ENCODE peak calls at places on chromosomes 16 and 17, in ten cellular contexts. C, A, L, H, E, T, W, M, Z and K are unnamed samples.

GRCh38 chr16:10120953-10121352 is 61.3 kb downstream of the GRIN2A start:
- DNase-seq in C (no peak), A (no peak), L (no peak), H (no peak), E (no peak), T (no peak), W (no peak), M (no peak), Z (no peak), K (no peak)

GRCh38 chr16:85166281-85166680 is 54.0 kb upstream of the CIBAR2 start:
- DNase-seq in C (no peak), A (no peak), L (no peak), H (no peak), E (no peak), T (no peak), W (no peak), M (no peak), Z (no peak), K (no peak)

GRCh38 chr16:51825740-51826139 is 674.7 kb upstream of the SALL1 start:
- DNase-seq in C (no peak), A (no peak), L (no peak), H (no peak), E (no peak), T (no peak), W (no peak), M (no peak), Z (no peak), K (no peak)

GRCh38 chr17:15475620-15476354 is 8.4 kb upstream of the CDRT4 start:
- DNase-seq in C (no peak), A (no peak), L (no peak), H (no peak), E (no peak), T (peak), W (no peak), M (no peak), Z (no peak), K (no peak)

GRCh38 chr16:19837984-19838707 is 46.5 kb downstream of the GPRC5B start:
- DNase-seq in C (no peak), A (no peak), L (no peak), H (no peak), E (no peak), T (no peak), W (no peak), M (no peak), Z (no peak), K (no peak)

GRCh38 chr16:88619859-88620655 is 18.3 kb upstream of the IL17C start:
- DNase-seq in C (no peak), A (no peak), L (no peak), H (no peak), E (no peak), T (no peak), W (no peak), M (no peak), Z (no peak), K (no peak)

GRCh38 chr17:75487351-75488070 is 27.8 kb downstream of the CASKIN2 start:
- DNase-seq in C (peak), A (no peak), L (no peak), H (peak), E (no peak), T (peak), W (peak), M (no peak), Z (no peak), K (no peak)

GRCh38 chr17:60087882-60088669 is 9.4 kb upstream of the HEATR6 start:
- DNase-seq in C (no peak), A (no peak), L (no peak), H (no peak), E (no peak), T (no peak), W (peak), M (no peak), Z (no peak), K (peak)

GRCh38 chr16:80298676-80299075 is 242.1 kb upstream of the DYNLRB2 start:
- DNase-seq in C (no peak), A (no peak), L (no peak), H (no peak), E (no peak), T (no peak), W (no peak), M (no peak), Z (no peak), K (no peak)

GRCh38 chr16:54512461-54512860 is 225.9 kb upstream of the IRX3 start:
- DNase-seq in C (no peak), A (no peak), L (no peak), H (no peak), E (no peak), T (no peak), W (no peak), M (no peak), Z (no peak), K (no peak)

GRCh38 chr16:73068546-73069401 is 20.8 kb upstream of the ZFHX3 start:
- DNase-seq in C (no peak), A (no peak), L (no peak), H (no peak), E (no peak), T (peak), W (no peak), M (no peak), Z (no peak), K (no peak)

GRCh38 chr16:85470873-85471272 is 142.2 kb upstream of the GSE1 start:
- DNase-seq in C (no peak), A (no peak), L (no peak), H (no peak), E (no peak), T (no peak), W (no peak), M (no peak), Z (no peak), K (no peak)

GRCh38 chr16:76235426-76235825 is 41.8 kb upstream of the CNTNAP4 start:
- DNase-seq in C (no peak), A (no peak), L (no peak), H (no peak), E (no peak), T (no peak), W (no peak), M (no peak), Z (no peak), K (no peak)

GRCh38 chr17:74403512-74404137 is 28.3 kb upstream of the GPRC5C start:
- DNase-seq in C (no peak), A (no peak), L (no peak), H (no peak), E (no peak), T (no peak), W (no peak), M (no peak), Z (no peak), K (no peak)

GRCh38 chr17:45353047-45353446 is 36.2 kb upstream of the MAP3K14 start:
- DNase-seq in C (no peak), A (no peak), L (no peak), H (peak), E (no peak), T (peak), W (no peak), M (no peak), Z (peak), K (no peak)

GRCh38 chr17:43961954-43962353 is 8.2 kb upstream of the PYY start:
- DNase-seq in C (no peak), A (no peak), L (no peak), H (no peak), E (no peak), T (no peak), W (no peak), M (no peak), Z (no peak), K (no peak)

GRCh38 chr17:7721612-7722011 is 4.1 kb downstream of the DNAH2 start:
- DNase-seq in C (no peak), A (no peak), L (no peak), H (no peak), E (no peak), T (no peak), W (no peak), M (no peak), Z (no peak), K (no peak)

GRCh38 chr17:75875940-75876189 is 2.5 kb downstream of the TRIM47 start:
- DNase-seq in C (no peak), A (no peak), L (peak), H (no peak), E (no peak), T (peak), W (no peak), M (no peak), Z (peak), K (no peak)

GRCh38 chr17:50853015-50853615 is 13.0 kb downstream of the TOB1 start:
- DNase-seq in C (no peak), A (no peak), L (no peak), H (no peak), E (no peak), T (no peak), W (no peak), M (peak), Z (no peak), K (no peak)

GRCh38 chr17:4808378-4808767 is 1.4 kb downstream of the PLD2 start:
- DNase-seq in C (no peak), A (no peak), L (peak), H (no peak), E (no peak), T (peak), W (peak), M (no peak), Z (peak), K (peak)

GRCh38 chr17:21191698-21192097 is 22.3 kb downstream of the TMEM11 start:
- DNase-seq in C (no peak), A (no peak), L (no peak), H (no peak), E (no peak), T (no peak), W (no peak), M (no peak), Z (no peak), K (no peak)

GRCh38 chr17:47978324-47978723 is 7.4 kb downstream of the CDK5RAP3 start:
- DNase-seq in C (peak), A (no peak), L (peak), H (no peak), E (no peak), T (peak), W (peak), M (no peak), Z (no peak), K (peak)

GRCh38 chr16:11094838-11095565 is 150.6 kb downstream of the CLEC16A start:
- DNase-seq in C (no peak), A (no peak), L (no peak), H (no peak), E (no peak), T (no peak), W (no peak), M (no peak), Z (no peak), K (no peak)

GRCh38 chr16:22373662-22374310 is 633 bp downstream of the CDR2 start:
- DNase-seq in C (no peak), A (no peak), L (peak), H (peak), E (no peak), T (peak), W (peak), M (no peak), Z (peak), K (peak)

GRCh38 chr16:22372882-22373661 is 1.3 kb downstream of the CDR2 start:
- DNase-seq in C (no peak), A (no peak), L (no peak), H (no peak), E (no peak), T (no peak), W (no peak), M (no peak), Z (no peak), K (no peak)

GRCh38 chr16:22375117-22375962 is 921 bp upstream of the CDR2 start:
- DNase-seq in C (no peak), A (no peak), L (no peak), H (no peak), E (no peak), T (no peak), W (no peak), M (no peak), Z (no peak), K (no peak)

GRCh38 chr16:22375963-22376640 is 1.7 kb upstream of the CDR2 start:
- DNase-seq in C (no peak), A (no peak), L (no peak), H (no peak), E (no peak), T (no peak), W (no peak), M (no peak), Z (no peak), K (no peak)

GRCh38 chr16:22374311-22375116 is at the start of gene CDR2:
- DNase-seq in C (peak), A (peak), L (peak), H (peak), E (peak), T (peak), W (peak), M (peak), Z (peak), K (peak)
- TF ChIP-seq POLR2A in C (peak), A (peak), L (peak), H (no peak), E (peak), T (peak), W (peak), M (peak), Z (peak), K (peak)

GRCh38 chr16:56936950-56937349 is 5.0 kb downstream of the HERPUD1 start:
- DNase-seq in C (no peak), A (no peak), L (no peak), H (peak), E (no peak), T (no peak), W (no peak), M (no peak), Z (no peak), K (no peak)

GRCh38 chr16:56941856-56942331 is 10.0 kb downstream of the HERPUD1 start:
- DNase-seq in C (no peak), A (no peak), L (no peak), H (peak), E (no peak), T (peak), W (no peak), M (no peak), Z (no peak), K (no peak)

GRCh38 chr16:56938664-56939513 is 6.9 kb downstream of the HERPUD1 start:
- DNase-seq in C (no peak), A (no peak), L (no peak), H (peak), E (no peak), T (peak), W (no peak), M (no peak), Z (no peak), K (no peak)

GRCh38 chr16:56941092-56941491 is 9.2 kb downstream of the HERPUD1 start:
- DNase-seq in C (no peak), A (no peak), L (no peak), H (peak), E (no peak), T (no peak), W (no peak), M (no peak), Z (no peak), K (no peak)

DNA sequence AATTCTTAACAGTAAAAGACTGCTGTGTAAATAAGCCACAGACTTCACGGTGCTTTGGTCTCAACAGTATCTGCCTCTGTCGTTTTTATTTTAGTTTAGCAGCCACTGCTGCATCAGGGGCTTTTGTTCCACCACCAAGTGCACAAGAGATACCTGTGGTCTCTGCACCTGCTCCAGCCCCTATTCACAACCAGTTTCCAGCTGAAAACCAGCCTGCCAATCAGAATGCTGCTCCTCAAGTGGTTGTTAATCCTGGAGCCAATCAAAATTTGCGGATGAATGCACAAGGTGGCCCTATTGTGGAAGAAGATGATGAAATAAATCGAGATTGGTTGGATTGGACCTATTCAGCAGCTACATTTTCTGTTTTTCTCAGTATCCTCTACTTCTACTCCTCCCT is 7.9 kb downstream of the HERPUD1 start:
- DNase-seq in C (no peak), A (no peak), L (no peak), H (no peak), E (no peak), T (peak), W (no peak), M (no peak), Z (no peak), K (no peak)
- TF ChIP-seq POLR2AphosphoS5 in C (no peak), A (no peak), L (no peak), H (no peak), E (no peak), T (no peak), W (no peak), M (no peak), Z (no peak), K (no peak)

DNA sequence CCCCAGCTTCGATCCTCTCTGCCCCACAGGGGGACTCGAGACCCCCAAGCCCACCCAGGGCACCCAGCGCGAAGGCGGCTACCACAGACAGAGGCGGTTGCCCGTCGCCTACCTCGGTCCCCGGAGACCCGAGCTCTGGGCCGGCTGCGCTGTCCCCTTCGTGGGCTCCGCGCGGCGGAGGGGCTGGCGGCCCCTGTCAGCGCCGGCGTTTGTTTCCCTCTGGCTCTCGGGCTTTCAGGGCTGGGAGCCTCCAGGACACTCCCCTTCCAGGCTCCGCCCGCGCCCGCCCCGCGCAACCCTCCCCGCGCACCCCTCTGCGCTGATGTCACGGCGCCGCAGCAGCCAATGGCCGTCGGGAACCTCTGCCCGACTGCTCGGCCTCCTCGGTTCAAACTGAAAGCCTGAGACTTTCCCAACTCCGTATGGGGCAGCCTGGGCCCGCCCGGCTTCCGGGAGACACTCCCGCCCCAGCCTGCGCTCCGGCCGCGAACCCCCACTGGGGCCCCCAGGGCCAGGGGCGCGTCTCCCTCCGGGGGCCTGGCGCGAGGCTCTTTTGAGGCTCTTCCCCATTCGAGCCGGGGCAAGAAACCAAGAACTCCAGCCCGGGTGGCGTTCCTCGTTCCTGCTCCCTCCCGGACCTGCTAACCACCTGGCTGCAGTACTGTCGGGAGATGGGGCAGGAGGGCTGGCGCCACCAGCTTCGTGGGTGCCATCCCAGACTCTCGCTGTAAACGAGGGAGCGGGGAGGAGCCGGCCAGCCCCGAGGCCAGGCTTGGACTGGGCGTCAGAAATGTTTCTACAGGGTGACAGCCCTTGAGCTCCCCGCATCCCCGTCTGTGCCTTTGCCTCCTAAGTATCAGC is at the start of gene CDC42EP4:
- DNase-seq in C (peak), A (peak), L (peak), H (peak), E (no peak), T (peak), W (peak), M (peak), Z (peak), K (peak)
- TF ChIP-seq POLR2A in C (no peak), A (peak), L (peak), H (no peak), E (no peak), T (peak), W (peak), M (peak), Z (peak), K (peak)

GRCh38 chr17:81512560-81512983 is at the start of gene ACTG1:
- DNase-seq in C (no peak), A (peak), L (peak), H (peak), E (no peak), T (peak), W (peak), M (peak), Z (peak), K (peak)
- TF ChIP-seq POLR2AphosphoS5 in C (peak), A (peak), L (peak), H (peak), E (peak), T (peak), W (peak), M (peak), Z (peak), K (peak)

GRCh38 chr17:40016692-40017000 is 1.4 kb downstream of the CSF3 start:
- DNase-seq in C (no peak), A (no peak), L (no peak), H (no peak), E (no peak), T (no peak), W (no peak), M (no peak), Z (no peak), K (no peak)

GRCh38 chr17:40015998-40016691 is 905 bp downstream of the CSF3 start:
- DNase-seq in C (no peak), A (no peak), L (no peak), H (no peak), E (no peak), T (no peak), W (no peak), M (no peak), Z (no peak), K (no peak)

GRCh38 chr17:40017422-40018080 is 2.3 kb downstream of the CSF3 start:
- DNase-seq in C (no peak), A (no peak), L (no peak), H (no peak), E (no peak), T (no peak), W (no peak), M (no peak), Z (no peak), K (no peak)

GRCh38 chr17:40014375-40014980 is 762 bp upstream of the CSF3 start:
- DNase-seq in C (no peak), A (no peak), L (no peak), H (no peak), E (no peak), T (peak), W (no peak), M (no peak), Z (no peak), K (no peak)

GRCh38 chr17:40015005-40015997 is at the start of gene CSF3:
- DNase-seq in C (no peak), A (no peak), L (no peak), H (no peak), E (no peak), T (no peak), W (no peak), M (no peak), Z (no peak), K (peak)
- TF ChIP-seq POLR2A in C (no peak), A (no peak), L (no peak), H (no peak), E (no peak), T (no peak), W (no peak), M (no peak), Z (no peak), K (no peak)